ENCODE peak calls at places on chromosomes 6 and 20, in seven cellular contexts. W is uterus, D is GM23248, O is heart right ventricle, L is fibroblast of lung, K is WERI-Rb-1, M is adrenal gland. G is an unnamed sample.

GRCh38 chr6:13113376-13113775 is 215.0 kb downstream of the TBC1D7 start:
- DNase-seq in O (no peak), W (no peak), D (no peak), K (no peak), L (no peak), M (no peak), G (no peak)

GRCh38 chr20:50572922-50573777 is 63.0 kb downstream of the PTPN1 start:
- DNase-seq in D (peak), O (peak), M (peak), L (peak), K (no peak), W (no peak), G (no peak)

GRCh38 chr6:138307816-138308727 is 69.6 kb upstream of the SMIM28 start:
- DNase-seq in W (peak), D (peak), M (peak), K (no peak), L (no peak), O (peak), G (no peak)

GRCh38 chr6:80174931-80175572 is 68.6 kb downstream of the BCKDHB start:
- DNase-seq in L (peak), W (no peak), O (no peak), K (no peak), D (peak), M (no peak), G (no peak)

GRCh38 chr20:1415667-1416468 is 23.0 kb upstream of the FKBP1A start:
- DNase-seq in M (no peak), O (no peak), W (no peak), D (peak), K (no peak), L (peak), G (peak)

GRCh38 chr6:137873273-137873762 is 6.3 kb downstream of the TNFAIP3 start:
- DNase-seq in L (peak), O (peak), W (peak), D (peak), K (no peak), M (peak), G (peak)

GRCh38 chr6:92864966-92865555 is 554.3 kb downstream of the EPHA7 start:
- DNase-seq in M (no peak), W (no peak), L (no peak), K (no peak), O (no peak), D (no peak), G (no peak)

GRCh38 chr6:53623497-53623896 is 42.1 kb downstream of the KLHL31 start:
- DNase-seq in M (no peak), L (peak), K (no peak), O (no peak), D (peak), W (no peak), G (no peak)

GRCh38 chr6:7313505-7314165 is 636 bp upstream of the SSR1 start:
- DNase-seq in D (no peak), O (no peak), M (no peak), L (no peak), K (peak), W (peak), G (peak)

GRCh38 chr20:32621071-32621913 is 36.2 kb upstream of the NOL4L start:
- DNase-seq in W (no peak), K (no peak), M (no peak), L (no peak), D (no peak), O (no peak), G (no peak)

GRCh38 chr6:21808045-21808470 is 214.5 kb downstream of the SOX4 start:
- DNase-seq in L (peak), O (peak), K (no peak), M (no peak), W (peak), D (peak), G (no peak)

GRCh38 chr6:156791261-156791850 is 14.2 kb downstream of the ARID1B start:
- DNase-seq in W (no peak), O (no peak), M (no peak), K (peak), D (peak), L (peak), G (peak)

GRCh38 chr6:144474290-144474689 is 189.2 kb downstream of the UTRN start:
- DNase-seq in K (no peak), D (no peak), O (no peak), L (no peak), M (no peak), W (no peak), G (no peak)

GRCh38 chr6:16576391-16577368 is 184.6 kb downstream of the ATXN1 start:
- DNase-seq in K (no peak), O (no peak), D (no peak), M (no peak), W (no peak), L (no peak), G (no peak)

GRCh38 chr6:13614126-13614925 is 809 bp upstream of the NOL7 start:
- DNase-seq in D (peak), O (peak), K (peak), L (peak), W (no peak), M (no peak), G (peak)

GRCh38 chr6:142013286-142013685 is 119.4 kb upstream of the GJE1 start:
- DNase-seq in O (no peak), M (no peak), D (peak), L (peak), K (no peak), W (no peak), G (peak)

GRCh38 chr6:156779206-156780116 is 2.3 kb downstream of the ARID1B start:
- DNase-seq in M (peak), O (peak), D (peak), L (no peak), K (peak), W (peak), G (no peak)

GRCh38 chr6:20414711-20415110 is 13.0 kb downstream of the E2F3 start:
- DNase-seq in W (no peak), M (no peak), L (no peak), K (no peak), D (no peak), O (no peak), G (no peak)

GRCh38 chr20:41317536-41318270 is at the start of gene ZHX3:
- DNase-seq in K (peak), O (peak), W (peak), D (peak), M (peak), L (peak), G (peak)

GRCh38 chr6:5486214-5486613 is 224.9 kb downstream of the FARS2 start:
- DNase-seq in D (no peak), W (no peak), K (no peak), L (no peak), O (no peak), M (no peak), G (peak)

GRCh38 chr6:146211646-146212045 is 182.8 kb downstream of the GRM1 start:
- DNase-seq in W (no peak), O (no peak), L (no peak), M (no peak), D (no peak), K (no peak), G (no peak)

GRCh38 chr20:37343212-37343993 is 2.5 kb upstream of the SRC start:
- DNase-seq in M (no peak), W (no peak), L (no peak), D (no peak), K (no peak), O (no peak), G (no peak)

GRCh38 chr6:90021701-90022100 is 127.4 kb downstream of the GJA10 start:
- DNase-seq in D (no peak), K (no peak), M (no peak), W (no peak), O (no peak), L (no peak), G (no peak)

GRCh38 chr6:143187173-143187908 is 126.7 kb downstream of the AIG1 start:
- DNase-seq in L (peak), M (peak), K (no peak), O (peak), D (peak), W (no peak), G (peak)

GRCh38 chr6:118212451-118213173 is 305.5 kb downstream of the SLC35F1 start:
- DNase-seq in M (no peak), D (no peak), K (no peak), W (no peak), O (no peak), L (no peak), G (no peak)

GRCh38 chr20:63520594-63520938 is at the start of gene PPDPF:
- DNase-seq in L (peak), O (peak), D (peak), M (peak), W (peak), K (no peak), G (no peak)

GRCh38 chr20:52999040-52999439 is 26.9 kb downstream of the TSHZ2 start:
- DNase-seq in D (no peak), L (no peak), O (no peak), M (no peak), K (no peak), W (no peak), G (no peak)

DNA sequence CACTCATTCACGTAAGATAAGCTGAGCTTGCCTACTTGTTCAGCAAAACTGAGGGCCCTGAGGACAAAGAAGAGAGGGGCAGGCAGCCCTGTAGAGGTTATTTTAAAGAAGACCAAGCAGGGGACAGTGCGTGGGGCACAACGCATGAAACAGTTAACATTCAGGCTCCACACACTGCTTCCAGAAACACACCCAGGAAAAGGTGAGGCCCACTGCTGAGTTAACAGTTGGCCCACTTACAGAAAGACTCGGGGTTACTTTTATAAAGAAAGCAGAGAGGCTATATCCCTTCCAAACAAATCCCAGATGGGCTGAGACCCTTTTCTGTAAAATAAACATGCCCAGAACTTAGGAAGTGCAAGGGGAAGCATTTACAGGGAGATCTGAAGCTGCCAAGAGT is 49.9 kb upstream of the SSTR4 start:
- DNase-seq in W (no peak), M (no peak), D (no peak), L (no peak), K (no peak), O (no peak), G (no peak)
- H3K27ac ChIP-seq in W (no peak), M (no peak), D (no peak), L (no peak), K (no peak), O (no peak), G (no peak)

GRCh38 chr6:158285321-158285960 is 26.8 kb upstream of the TULP4 start:
- DNase-seq in K (no peak), O (no peak), D (peak), M (no peak), W (no peak), L (peak), G (peak)
- H3K27ac ChIP-seq in K (no peak), O (no peak), D (peak), M (no peak), W (peak), L (peak), G (no peak)

GRCh38 chr6:55046869-55047422 is 127.4 kb upstream of the HCRTR2 start:
- DNase-seq in L (peak), K (no peak), M (no peak), W (no peak), D (no peak), O (peak), G (no peak)
- H3K27ac ChIP-seq in L (no peak), K (no peak), M (no peak), W (no peak), D (no peak), O (no peak), G (no peak)

GRCh38 chr6:129006685-129007514 is 124.0 kb downstream of the LAMA2 start:
- DNase-seq in W (no peak), L (no peak), D (no peak), M (no peak), K (peak), O (no peak), G (peak)
- H3K27ac ChIP-seq in W (no peak), L (no peak), D (no peak), M (no peak), K (peak), O (no peak), G (no peak)

DNA sequence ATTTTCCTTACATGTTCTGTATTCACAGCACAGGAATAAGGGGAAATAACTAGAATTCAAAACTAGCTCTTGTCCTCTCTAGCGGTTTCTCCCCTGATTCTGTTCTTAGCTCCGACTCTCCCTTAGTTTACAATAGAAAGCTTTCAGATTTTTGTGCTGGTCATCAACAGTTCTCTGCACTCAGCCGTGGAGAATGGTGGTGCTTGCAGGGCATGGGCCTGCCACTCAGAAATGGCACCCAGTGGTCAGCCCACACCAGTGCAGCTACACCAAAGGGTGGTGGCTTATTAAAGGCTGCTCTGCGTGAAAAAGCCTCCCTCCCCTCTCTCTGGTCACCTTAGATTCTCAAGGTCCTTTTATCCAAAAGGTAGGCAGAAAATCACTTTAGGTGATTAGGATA is 123.5 kb downstream of the SASH1 start:
- DNase-seq in D (peak), W (no peak), L (no peak), O (no peak), M (no peak), K (no peak), G (no peak)
- H3K27ac ChIP-seq in D (no peak), W (no peak), L (no peak), O (peak), M (no peak), K (no peak), G (no peak)

DNA sequence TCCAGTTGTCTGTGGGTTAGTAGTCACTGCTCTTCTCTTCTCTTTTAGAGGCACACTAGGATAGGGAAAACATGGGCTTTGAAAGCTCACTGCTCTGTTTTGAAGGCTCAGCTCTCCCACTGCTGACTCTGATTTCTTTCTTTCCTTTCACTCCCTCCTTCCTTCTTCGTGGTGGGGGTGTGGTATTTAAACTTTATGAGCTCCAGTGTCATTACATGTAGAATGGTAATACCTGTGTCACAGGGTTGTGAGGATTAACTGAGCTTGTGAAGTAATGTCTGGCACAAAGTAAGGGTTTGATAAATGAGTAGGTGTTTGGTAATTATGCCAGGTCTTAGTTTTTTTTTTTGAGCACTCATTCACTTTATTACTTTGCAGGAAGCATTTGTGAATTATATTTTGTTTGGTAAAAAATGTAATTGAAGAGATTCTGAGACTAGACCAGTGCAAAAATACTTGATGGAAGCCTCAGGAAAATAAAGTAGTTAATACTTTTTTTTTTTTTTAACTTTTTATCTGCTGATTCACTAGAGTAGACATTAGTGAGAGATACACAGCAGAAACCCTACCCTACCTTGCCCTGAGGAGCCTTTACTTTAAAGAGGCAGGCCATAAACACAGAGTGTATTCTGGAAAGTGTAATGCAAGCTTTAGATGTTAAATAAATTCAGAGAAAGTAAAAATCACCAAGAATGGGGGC is 17.3 kb downstream of the SMAP1 start:
- DNase-seq in K (no peak), D (no peak), M (no peak), W (no peak), O (no peak), L (no peak), G (peak)
- H3K27ac ChIP-seq in K (no peak), D (no peak), M (no peak), W (no peak), O (no peak), L (no peak), G (no peak)

GRCh38 chr6:155106456-155107107 is 111.5 kb downstream of the TIAM2 start:
- DNase-seq in O (no peak), L (no peak), M (no peak), W (no peak), K (no peak), D (no peak), G (no peak)
- H3K27ac ChIP-seq in O (peak), L (no peak), M (no peak), W (no peak), K (no peak), D (no peak), G (no peak)

GRCh38 chr20:60800185-60800584 is 451.9 kb upstream of the CDH4 start:
- DNase-seq in W (no peak), O (no peak), L (no peak), D (no peak), K (no peak), M (no peak), G (no peak)
- H3K27ac ChIP-seq in W (no peak), O (no peak), L (no peak), D (no peak), K (no peak), M (no peak), G (no peak)

DNA sequence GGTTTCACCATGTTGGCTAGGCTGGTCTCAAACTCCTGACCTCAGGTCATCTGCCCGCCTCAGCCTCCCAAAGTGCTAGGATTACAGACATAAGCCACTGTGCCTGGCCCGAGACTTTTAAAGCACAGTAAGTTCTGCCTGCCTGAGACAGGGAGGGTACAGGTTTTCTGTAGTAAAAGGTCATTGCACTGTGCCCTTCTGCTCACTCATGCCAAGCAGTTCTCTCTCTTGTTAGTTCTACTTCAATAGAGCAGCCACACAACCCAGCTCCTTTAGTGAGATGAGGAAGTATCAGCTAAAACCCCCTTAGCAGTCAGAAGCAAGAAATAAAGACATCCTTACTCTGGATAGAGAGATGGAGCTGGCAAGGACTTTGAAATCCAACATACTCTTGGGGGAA is 52.4 kb upstream of the ARMH2 start:
- DNase-seq in O (no peak), M (no peak), D (no peak), L (no peak), W (no peak), K (no peak), G (no peak)
- H3K27ac ChIP-seq in O (no peak), M (no peak), D (no peak), L (no peak), W (no peak), K (no peak), G (no peak)

GRCh38 chr6:2763876-2764540 is 1.2 kb upstream of the WRNIP1 start:
- DNase-seq in O (no peak), M (peak), D (no peak), W (no peak), L (no peak), K (no peak), G (no peak)
- H3K27ac ChIP-seq in O (peak), M (peak), D (peak), W (peak), L (peak), K (peak), G (no peak)

G was measured in foreskin keratinocyte.